ENCODE peak calls at places on chromosomes 12 and 14, in ten cellular contexts. G is HCT116, U is transverse colon, W is prostate gland, Q is suprapubic skin, I is breast epithelium, J is HepG2, K is vagina, D is stomach, B is H1. T is an unnamed sample. For H3K27me3, the result is how much of the 10 kb centered on the place peaks cover.

GRCh38 chr12:127414186-127414585 is 852.8 kb upstream of the TMEM132C start:
- DNase-seq in B (no peak), U (no peak), K (no peak), I (no peak), Q (no peak), W (no peak), J (no peak), D (no peak), G (no peak), T (peak)

GRCh38 chr12:2168808-2169207 is 116.0 kb downstream of the CACNA1C start:
- DNase-seq in W (no peak), Q (no peak), I (no peak), G (peak), K (no peak), J (peak), D (no peak), B (no peak), U (peak), T (no peak)

GRCh38 chr12:26810330-26810729 is 22.7 kb downstream of the ITPR2 start:
- DNase-seq in D (peak), J (no peak), W (peak), Q (no peak), G (no peak), B (no peak), U (no peak), I (peak), K (no peak), T (no peak)

GRCh38 chr14:90871605-90872233 is 55.5 kb upstream of the TTC7B start:
- DNase-seq in G (no peak), J (no peak), K (no peak), B (no peak), D (no peak), Q (no peak), U (no peak), I (no peak), W (peak), T (no peak)

GRCh38 chr12:49233842-49234526 is 30.9 kb upstream of the TUBA1C start:
- DNase-seq in G (no peak), J (no peak), I (no peak), U (peak), K (no peak), B (no peak), D (peak), W (no peak), Q (peak), T (peak)

GRCh38 chr12:82366182-82366581 is 7.9 kb downstream of the METTL25 start:
- DNase-seq in W (no peak), B (no peak), K (no peak), G (no peak), Q (no peak), D (no peak), I (no peak), J (no peak), U (no peak), T (no peak)

GRCh38 chr12:65826513-65827171 is 2.4 kb downstream of the HMGA2 start:
- DNase-seq in B (no peak), J (no peak), W (no peak), I (no peak), K (no peak), D (no peak), U (no peak), G (no peak), Q (no peak), T (no peak)

GRCh38 chr14:56821807-56822615 is 11.7 kb upstream of the OTX2 start:
- DNase-seq in B (no peak), Q (no peak), U (no peak), D (no peak), K (no peak), G (no peak), W (no peak), J (no peak), I (no peak), T (no peak)

GRCh38 chr12:98417303-98417702 is 98.1 kb upstream of the TMPO start:
- DNase-seq in D (no peak), U (no peak), J (no peak), Q (no peak), B (no peak), I (no peak), W (no peak), K (no peak), G (no peak), T (no peak)

GRCh38 chr12:43292699-43293098 is 259.3 kb downstream of the ADAMTS20 start:
- DNase-seq in D (no peak), Q (no peak), I (no peak), W (no peak), B (no peak), J (no peak), G (no peak), U (no peak), K (no peak), T (no peak)

GRCh38 chr12:63989301-63989845 is 144.9 kb downstream of the SRGAP1 start:
- DNase-seq in J (peak), W (no peak), B (no peak), G (no peak), I (no peak), K (no peak), U (no peak), Q (no peak), D (peak), T (no peak)

GRCh38 chr14:94180655-94181271 is 6.6 kb downstream of the PPP4R4 start:
- DNase-seq in K (no peak), D (no peak), U (no peak), J (peak), W (no peak), Q (no peak), B (no peak), G (peak), I (no peak), T (no peak)

GRCh38 chr14:102408729-102409128 is 46.0 kb downstream of the TECPR2 start:
- DNase-seq in B (no peak), J (no peak), K (no peak), U (no peak), Q (no peak), G (no peak), D (no peak), I (peak), W (no peak), T (no peak)

GRCh38 chr14:105167303-105168092 is 1.1 kb downstream of the JAG2 start:
- DNase-seq in D (peak), K (no peak), Q (no peak), I (no peak), G (no peak), J (no peak), B (no peak), W (peak), U (peak), T (no peak)

GRCh38 chr12:75881910-75882309 is 149.7 kb downstream of the PHLDA1 start:
- DNase-seq in B (no peak), D (no peak), G (no peak), K (no peak), W (no peak), I (no peak), U (no peak), J (no peak), Q (no peak), T (no peak)

GRCh38 chr14:51368721-51369163 is 128.7 kb downstream of the TMX1 start:
- DNase-seq in Q (no peak), B (no peak), G (no peak), U (no peak), J (no peak), I (peak), D (no peak), W (no peak), K (no peak), T (no peak)

GRCh38 chr12:128825845-128826244 is 2.1 kb upstream of the SLC15A4 start:
- DNase-seq in J (no peak), W (no peak), D (peak), I (no peak), U (no peak), K (no peak), G (no peak), Q (no peak), B (no peak), T (no peak)

GRCh38 chr14:21043387-21044105 is 1.4 kb downstream of the RNASE7 start:
- DNase-seq in W (no peak), Q (no peak), J (no peak), K (no peak), D (no peak), I (no peak), B (no peak), G (no peak), U (no peak), T (no peak)

GRCh38 chr14:100488057-100488456 is 99.2 kb downstream of the BEGAIN start:
- DNase-seq in W (no peak), I (no peak), D (no peak), J (no peak), Q (no peak), G (no peak), B (no peak), K (no peak), U (no peak), T (no peak)

GRCh38 chr14:72716471-72716870 is 177.4 kb downstream of the DPF3 start:
- DNase-seq in J (no peak), B (no peak), K (no peak), W (no peak), Q (no peak), G (no peak), D (no peak), U (no peak), I (no peak), T (no peak)

GRCh38 chr12:109393437-109394345 is 46.0 kb downstream of the MYO1H start:
- DNase-seq in J (peak), Q (no peak), K (no peak), I (no peak), U (peak), B (no peak), G (peak), D (peak), W (peak), T (no peak)

GRCh38 chr12:118375348-118375747 is 1.0 kb upstream of the SUDS3 start:
- DNase-seq in W (no peak), J (no peak), I (no peak), G (no peak), D (no peak), Q (no peak), B (no peak), K (no peak), U (no peak), T (no peak)

GRCh38 chr12:118377891-118378470 is 1.6 kb downstream of the SUDS3 start:
- DNase-seq in B (no peak), U (peak), I (no peak), W (peak), Q (peak), D (peak), G (peak), J (peak), K (no peak), T (no peak)

GRCh38 chr12:118377005-118377890 is 893 bp downstream of the SUDS3 start:
- DNase-seq in G (no peak), W (no peak), K (no peak), Q (no peak), B (no peak), J (no peak), U (no peak), D (no peak), I (no peak), T (no peak)

GRCh38 chr12:118374909-118375308 is 1.4 kb upstream of the SUDS3 start:
- DNase-seq in J (no peak), W (no peak), K (no peak), Q (no peak), B (no peak), I (no peak), G (no peak), D (no peak), U (no peak), T (no peak)

DNA sequence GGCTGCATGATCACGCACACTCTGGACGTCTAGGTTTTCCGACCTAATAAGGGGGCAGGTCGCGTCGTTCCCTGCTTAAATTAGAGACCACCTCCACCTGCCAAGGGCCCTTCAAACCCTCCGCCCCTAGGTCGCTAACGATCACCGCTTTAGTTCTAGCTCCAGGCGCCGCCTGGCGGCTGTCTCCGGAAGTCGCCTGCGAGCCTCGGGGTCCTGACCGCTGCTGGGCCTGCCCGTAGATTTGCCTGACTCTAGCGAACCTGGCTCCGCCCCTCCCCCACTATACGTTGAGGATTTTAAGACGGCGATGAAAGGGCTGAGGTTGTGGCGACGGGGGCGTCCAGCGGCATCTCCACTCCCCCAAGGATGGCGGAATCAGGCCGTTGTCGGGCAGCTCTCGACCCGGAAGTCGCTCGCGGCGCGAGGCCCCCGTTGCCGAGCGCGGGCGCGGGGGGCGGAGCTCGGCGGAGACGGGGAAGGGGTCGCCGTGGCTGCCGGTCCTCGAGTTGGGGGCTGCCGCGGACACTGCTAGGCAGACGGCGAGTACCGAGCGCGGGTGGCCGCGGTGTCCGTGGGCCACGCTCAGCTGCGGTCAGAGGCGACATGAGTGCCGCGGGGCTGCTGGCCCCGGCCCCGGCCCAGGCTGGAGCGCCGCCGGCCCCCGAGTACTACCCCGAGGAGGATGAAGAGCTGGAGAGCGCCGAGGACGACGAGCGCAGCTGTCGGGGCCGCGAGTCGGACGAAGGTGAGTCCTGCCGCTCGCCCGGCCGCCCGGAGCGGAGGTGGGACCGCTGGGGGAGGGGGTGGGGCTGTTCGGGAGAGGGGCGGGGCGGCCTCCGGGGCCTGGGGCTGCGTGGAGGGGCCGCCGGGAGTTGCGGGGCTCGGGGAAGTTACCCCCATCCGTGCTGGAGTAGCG is at the start of gene SUDS3:
- DNase-seq in I (peak), W (peak), G (peak), D (peak), Q (peak), K (no peak), U (peak), B (peak), J (peak), T (peak)
- TF ChIP-seq POLR2AphosphoS5 in I (peak), W (peak), G (peak), D (peak), Q (peak), K (peak), U (peak), B (peak), J (peak), T (peak)

GRCh38 chr14:95664046-95664445 is 22.2 kb upstream of the TCL1B start:
- DNase-seq in W (no peak), G (no peak), B (no peak), J (no peak), K (no peak), D (peak), Q (no peak), I (no peak), U (no peak), T (no peak)

GRCh38 chr14:95662376-95663186 is 23.6 kb upstream of the TCL1B start:
- DNase-seq in W (no peak), Q (no peak), U (no peak), D (no peak), K (no peak), I (no peak), G (no peak), J (no peak), B (no peak), T (no peak)

GRCh38 chr14:95663226-95663797 is 22.9 kb upstream of the TCL1B start:
- DNase-seq in J (no peak), U (peak), W (no peak), I (no peak), Q (no peak), B (no peak), G (no peak), D (no peak), K (no peak), T (no peak)

GRCh38 chr14:95659986-95660385 is 26.2 kb upstream of the TCL1B start:
- DNase-seq in G (no peak), I (no peak), J (no peak), W (no peak), B (no peak), U (no peak), Q (no peak), K (no peak), D (no peak), T (no peak)

GRCh38 chr14:95660550-95661515 is 25.4 kb upstream of the TCL1B start:
- DNase-seq in Q (no peak), B (no peak), U (no peak), K (no peak), D (no peak), G (no peak), W (no peak), J (no peak), I (no peak), T (no peak)
- H3K27me3 ChIP-seq in Q (under half), B (under half), U (under half), K (under half), D (under half), G (under half), W (under half), J (under half), I (under half), T (under half)

GRCh38 chr14:77039285-77040058 is 11.0 kb upstream of the IRF2BPL start:
- DNase-seq in D (no peak), W (no peak), B (no peak), J (no peak), Q (no peak), I (no peak), U (peak), K (no peak), G (no peak), T (no peak)

GRCh38 chr14:77040059-77040308 is 11.5 kb upstream of the IRF2BPL start:
- DNase-seq in U (no peak), W (no peak), B (no peak), Q (no peak), J (no peak), D (no peak), G (no peak), I (no peak), K (no peak), T (no peak)

GRCh38 chr14:77036484-77037337 is 8.2 kb upstream of the IRF2BPL start:
- DNase-seq in I (no peak), J (no peak), Q (no peak), W (no peak), K (no peak), G (no peak), B (no peak), D (no peak), U (no peak), T (no peak)

GRCh38 chr14:77037338-77037782 is 8.9 kb upstream of the IRF2BPL start:
- DNase-seq in I (no peak), Q (no peak), W (no peak), J (no peak), B (no peak), G (no peak), K (no peak), D (no peak), U (no peak), T (no peak)

GRCh38 chr14:77037886-77038511 is 9.5 kb upstream of the IRF2BPL start:
- DNase-seq in K (no peak), G (no peak), J (no peak), D (no peak), W (no peak), B (no peak), I (no peak), Q (no peak), U (peak), T (peak)
- TF ChIP-seq POLR2A in K (no peak), G (no peak), J (no peak), D (no peak), W (no peak), B (no peak), I (no peak), Q (no peak), U (no peak), T (no peak)

GRCh38 chr12:132623072-132623869 is 4.7 kb downstream of the P2RX2 start:
- DNase-seq in B (no peak), W (no peak), J (no peak), U (no peak), D (no peak), I (no peak), K (no peak), G (no peak), Q (no peak), T (no peak)

GRCh38 chr12:132620893-132621656 is 2.5 kb downstream of the P2RX2 start:
- DNase-seq in I (no peak), K (no peak), J (no peak), G (no peak), W (no peak), U (no peak), Q (no peak), D (no peak), B (no peak), T (no peak)

GRCh38 chr12:132622437-132623071 is 4.0 kb downstream of the P2RX2 start:
- DNase-seq in U (no peak), I (no peak), W (no peak), J (no peak), G (no peak), Q (peak), B (no peak), D (no peak), K (no peak), T (no peak)

GRCh38 chr12:132620113-132620892 is 1.7 kb downstream of the P2RX2 start:
- DNase-seq in G (no peak), I (no peak), J (no peak), W (no peak), U (no peak), K (no peak), B (no peak), Q (no peak), D (no peak), T (peak)

DNA sequence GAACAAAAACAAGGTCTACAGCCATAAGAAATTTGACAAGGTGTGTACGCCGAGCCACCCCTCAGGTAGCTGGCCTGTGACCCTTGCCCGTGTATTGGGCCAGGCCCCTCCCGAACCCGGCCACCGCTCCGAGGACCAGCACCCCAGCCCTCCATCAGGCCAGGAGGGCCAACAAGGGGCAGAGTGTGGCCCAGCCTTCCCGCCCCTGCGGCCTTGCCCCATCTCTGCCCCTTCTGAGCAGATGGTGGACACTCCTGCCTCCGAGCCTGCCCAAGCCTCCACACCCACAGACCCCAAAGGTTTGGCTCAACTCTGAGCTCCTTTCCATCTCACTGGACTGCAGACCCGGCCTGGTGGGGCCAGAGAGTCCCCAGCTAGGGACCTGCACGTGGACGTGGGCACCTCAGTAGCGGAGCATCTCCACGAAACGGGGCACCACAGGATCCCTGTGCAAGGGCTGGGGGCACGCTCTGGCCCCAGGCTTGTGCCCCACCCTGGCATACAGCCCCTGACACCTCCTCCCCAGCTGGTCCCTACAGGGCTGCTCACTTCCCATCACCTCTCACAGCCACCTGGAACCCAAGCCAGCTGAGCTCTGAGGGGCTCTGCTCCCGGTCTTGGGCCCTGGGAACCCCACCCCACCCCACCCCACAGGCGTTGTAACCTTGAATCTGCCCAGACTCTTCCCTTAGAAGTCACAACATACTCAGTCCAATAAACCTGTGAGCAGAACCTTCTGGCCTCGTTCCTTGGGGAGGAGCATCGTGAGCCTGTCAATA is 3.3 kb downstream of the P2RX2 start:
- DNase-seq in Q (no peak), K (no peak), G (no peak), I (no peak), B (no peak), W (no peak), J (no peak), U (no peak), D (no peak), T (no peak)
- TF ChIP-seq POLR2AphosphoS5 in Q (no peak), K (no peak), G (no peak), I (no peak), B (no peak), W (no peak), J (no peak), U (no peak), D (no peak), T (no peak)

GRCh38 chr12:4856556-4856955 is 53.1 kb upstream of the KCNA1 start:
- DNase-seq in W (no peak), U (no peak), D (no peak), K (peak), I (no peak), Q (no peak), G (no peak), J (no peak), B (no peak), T (no peak)

GRCh38 chr12:4857472-4858291 is 52.0 kb upstream of the KCNA1 start:
- DNase-seq in I (peak), K (no peak), Q (peak), D (peak), U (peak), G (peak), W (peak), B (peak), J (peak), T (no peak)

GRCh38 chr12:4859478-4860210 is 50.1 kb upstream of the KCNA1 start:
- DNase-seq in G (no peak), B (no peak), Q (no peak), U (no peak), W (no peak), K (no peak), J (no peak), I (no peak), D (no peak), T (no peak)

GRCh38 chr12:4855121-4855924 is 54.4 kb upstream of the KCNA1 start:
- DNase-seq in B (peak), G (peak), U (peak), I (peak), J (peak), D (peak), K (peak), W (peak), Q (no peak), T (peak)

GRCh38 chr12:4858385-4858784 is 51.3 kb upstream of the KCNA1 start:
- DNase-seq in G (no peak), I (no peak), K (no peak), D (no peak), U (no peak), W (peak), J (peak), B (no peak), Q (no peak), T (peak)
- H3K27me3 ChIP-seq in G (under half), I (under half), K (under half), D (under half), U (under half), W (under half), J (half or more), B (under half), Q (under half), T (under half)

GRCh38 chr14:64444140-64444539 is 21.2 kb upstream of the AKAP5 start:
- DNase-seq in B (no peak), K (no peak), U (no peak), W (no peak), G (no peak), Q (no peak), I (no peak), D (no peak), J (no peak), T (no peak)
- TF ChIP-seq POLR2A in B (no peak), K (no peak), U (no peak), W (no peak), G (no peak), Q (no peak), I (no peak), D (no peak), J (no peak), T (no peak)

T was measured in upper lobe of left lung.